ENCODE peak calls at places on chromosomes 7 and 10, in eight cellular contexts. One of them, this sample, is unnamed.

GRCh38 chr10:113026679-113027078 is 76.6 kb downstream of the TCF7L2 start:
- DNase-seq in GM23338: no peak
- DNase-seq in BE2C: no peak
- DNase-seq in cardiac fibroblast: peak; percentile 43
- DNase-seq in Calu3: no peak
- DNase-seq in AG10803: peak; percentile 92
- DNase-seq in AG09309: peak; percentile 83
- DNase-seq in body of pancreas: no peak
- DNase-seq in this sample: no peak

GRCh38 chr7:106220307-106220706 is 64.5 kb downstream of the NAMPT start:
- DNase-seq in Calu3: no peak
- DNase-seq in AG10803: no peak
- DNase-seq in GM23338: no peak
- DNase-seq in cardiac fibroblast: no peak
- DNase-seq in AG09309: no peak
- DNase-seq in body of pancreas: no peak
- DNase-seq in BE2C: no peak
- DNase-seq in this sample: no peak

GRCh38 chr10:13890617-13891541 is 304.1 kb downstream of the PRPF18 start:
- DNase-seq in AG09309: no peak
- DNase-seq in AG10803: peak; percentile 47
- DNase-seq in Calu3: no peak
- DNase-seq in GM23338: peak; percentile 60
- DNase-seq in BE2C: no peak
- DNase-seq in body of pancreas: no peak
- DNase-seq in cardiac fibroblast: peak; percentile 58
- DNase-seq in this sample: no peak

GRCh38 chr7:136166521-136166920 is 189.4 kb upstream of the MTPN start:
- DNase-seq in Calu3: no peak
- DNase-seq in BE2C: no peak
- DNase-seq in body of pancreas: no peak
- DNase-seq in cardiac fibroblast: no peak
- DNase-seq in GM23338: no peak
- DNase-seq in AG09309: no peak
- DNase-seq in AG10803: no peak
- DNase-seq in this sample: no peak

GRCh38 chr10:74063256-74063655 is 65.3 kb downstream of the VCL start:
- DNase-seq in cardiac fibroblast: peak; percentile 40
- DNase-seq in AG10803: peak; percentile 66
- DNase-seq in GM23338: no peak
- DNase-seq in AG09309: no peak
- DNase-seq in Calu3: no peak
- DNase-seq in BE2C: no peak
- DNase-seq in body of pancreas: no peak
- DNase-seq in this sample: no peak

GRCh38 chr7:38728145-38728544 is 97.0 kb upstream of the AMPH start:
- DNase-seq in body of pancreas: no peak
- DNase-seq in GM23338: no peak
- DNase-seq in AG09309: no peak
- DNase-seq in AG10803: no peak
- DNase-seq in Calu3: no peak
- DNase-seq in BE2C: no peak
- DNase-seq in cardiac fibroblast: no peak
- DNase-seq in this sample: no peak

GRCh38 chr10:22803201-22803895 is 89.0 kb upstream of the PIP4K2A start:
- DNase-seq in cardiac fibroblast: peak; percentile 52
- DNase-seq in Calu3: no peak
- DNase-seq in AG10803: peak; percentile 81
- DNase-seq in AG09309: no peak
- DNase-seq in BE2C: no peak
- DNase-seq in body of pancreas: no peak
- DNase-seq in GM23338: no peak
- DNase-seq in this sample: no peak

GRCh38 chr7:100865372-100865911 is 1.7 kb upstream of the TRIP6 start:
- DNase-seq in BE2C: peak; percentile 47
- DNase-seq in Calu3: peak; percentile 58
- DNase-seq in body of pancreas: no peak
- DNase-seq in AG10803: no peak
- DNase-seq in cardiac fibroblast: no peak
- DNase-seq in AG09309: peak; percentile 68
- DNase-seq in GM23338: peak; percentile 58
- DNase-seq in this sample: no peak

GRCh38 chr7:16813232-16813616 is 8.4 kb upstream of the AGR2 start:
- DNase-seq in GM23338: no peak
- DNase-seq in cardiac fibroblast: no peak
- DNase-seq in Calu3: peak; percentile 71
- DNase-seq in AG10803: no peak
- DNase-seq in BE2C: no peak
- DNase-seq in AG09309: no peak
- DNase-seq in body of pancreas: no peak
- DNase-seq in this sample: no peak

GRCh38 chr7:151990567-151990966 is 34.3 kb downstream of the GALNTL5 start:
- DNase-seq in Calu3: no peak
- DNase-seq in cardiac fibroblast: peak; percentile 15
- DNase-seq in BE2C: no peak
- DNase-seq in GM23338: peak; percentile 3
- DNase-seq in AG10803: no peak
- DNase-seq in AG09309: no peak
- DNase-seq in body of pancreas: no peak
- DNase-seq in this sample: no peak

GRCh38 chr7:116028808-116029207 is 1.8 kb downstream of the TFEC start:
- DNase-seq in GM23338: no peak
- DNase-seq in body of pancreas: no peak
- DNase-seq in Calu3: no peak
- DNase-seq in cardiac fibroblast: no peak
- DNase-seq in AG10803: no peak
- DNase-seq in BE2C: no peak
- DNase-seq in AG09309: no peak
- DNase-seq in this sample: no peak

GRCh38 chr7:43363429-43363894 is 219.4 kb upstream of the STK17A start:
- DNase-seq in AG09309: no peak
- DNase-seq in GM23338: no peak
- DNase-seq in body of pancreas: no peak
- DNase-seq in BE2C: no peak
- DNase-seq in cardiac fibroblast: no peak
- DNase-seq in AG10803: no peak
- DNase-seq in Calu3: no peak
- DNase-seq in this sample: no peak

GRCh38 chr10:20892796-20893195 is 4.3 kb downstream of the NEBL start:
- DNase-seq in GM23338: no peak
- DNase-seq in Calu3: no peak
- DNase-seq in AG10803: no peak
- DNase-seq in body of pancreas: no peak
- DNase-seq in AG09309: no peak
- DNase-seq in BE2C: no peak
- DNase-seq in cardiac fibroblast: peak; percentile 22
- DNase-seq in this sample: no peak

GRCh38 chr7:155222046-155222445 is 75.6 kb upstream of the INSIG1 start:
- DNase-seq in cardiac fibroblast: no peak
- DNase-seq in AG09309: no peak
- DNase-seq in body of pancreas: no peak
- DNase-seq in BE2C: no peak
- DNase-seq in AG10803: no peak
- DNase-seq in Calu3: no peak
- DNase-seq in GM23338: no peak
- DNase-seq in this sample: no peak

GRCh38 chr7:2028733-2029132 is 204.0 kb downstream of the MAD1L1 start:
- DNase-seq in Calu3: no peak
- DNase-seq in body of pancreas: peak; percentile 1
- DNase-seq in GM23338: no peak
- DNase-seq in BE2C: no peak
- DNase-seq in AG10803: no peak
- DNase-seq in cardiac fibroblast: no peak
- DNase-seq in AG09309: no peak
- DNase-seq in this sample: no peak
- TF ChIP-seq CTCF in Calu3: no peak
- TF ChIP-seq CTCF in body of pancreas: no peak
- TF ChIP-seq CTCF in GM23338: no peak
- TF ChIP-seq CTCF in BE2C: no peak
- TF ChIP-seq CTCF in AG10803: no peak
- TF ChIP-seq CTCF in cardiac fibroblast: no peak
- TF ChIP-seq CTCF in AG09309: no peak
- TF ChIP-seq CTCF in this sample: no peak

DNA sequence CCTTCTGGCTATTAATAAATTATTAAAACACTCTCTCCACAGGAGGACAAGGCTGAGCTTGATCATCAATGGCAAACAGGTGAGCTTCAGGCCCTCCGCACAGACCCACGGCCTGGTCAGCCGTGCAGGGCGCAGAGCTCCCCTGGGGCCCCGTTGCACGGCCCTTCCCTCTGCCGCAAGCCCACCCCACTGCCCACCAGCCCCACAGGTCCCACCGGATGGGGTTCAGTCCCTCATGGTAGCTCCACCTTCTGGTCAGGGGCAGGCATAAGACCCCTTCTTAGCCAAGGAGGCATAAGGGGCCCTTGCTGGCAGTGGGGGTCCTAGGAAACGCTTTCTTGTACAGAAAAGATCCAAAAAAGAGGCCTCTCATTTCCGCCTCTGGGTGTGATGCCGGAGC is 84.6 kb downstream of the MAD1L1 start:
- DNase-seq in cardiac fibroblast: no peak
- DNase-seq in AG09309: no peak
- DNase-seq in Calu3: no peak
- DNase-seq in AG10803: no peak
- DNase-seq in BE2C: no peak
- DNase-seq in GM23338: peak; percentile 37
- DNase-seq in body of pancreas: no peak
- DNase-seq in this sample: no peak
- TF ChIP-seq CTCF in cardiac fibroblast: peak; percentile 7
- TF ChIP-seq CTCF in AG09309: no peak
- TF ChIP-seq CTCF in Calu3: peak; percentile 38
- TF ChIP-seq CTCF in AG10803: no peak
- TF ChIP-seq CTCF in BE2C: peak; percentile 43
- TF ChIP-seq CTCF in GM23338: peak; percentile 62
- TF ChIP-seq CTCF in body of pancreas: no peak
- TF ChIP-seq CTCF in this sample: no peak

DNA sequence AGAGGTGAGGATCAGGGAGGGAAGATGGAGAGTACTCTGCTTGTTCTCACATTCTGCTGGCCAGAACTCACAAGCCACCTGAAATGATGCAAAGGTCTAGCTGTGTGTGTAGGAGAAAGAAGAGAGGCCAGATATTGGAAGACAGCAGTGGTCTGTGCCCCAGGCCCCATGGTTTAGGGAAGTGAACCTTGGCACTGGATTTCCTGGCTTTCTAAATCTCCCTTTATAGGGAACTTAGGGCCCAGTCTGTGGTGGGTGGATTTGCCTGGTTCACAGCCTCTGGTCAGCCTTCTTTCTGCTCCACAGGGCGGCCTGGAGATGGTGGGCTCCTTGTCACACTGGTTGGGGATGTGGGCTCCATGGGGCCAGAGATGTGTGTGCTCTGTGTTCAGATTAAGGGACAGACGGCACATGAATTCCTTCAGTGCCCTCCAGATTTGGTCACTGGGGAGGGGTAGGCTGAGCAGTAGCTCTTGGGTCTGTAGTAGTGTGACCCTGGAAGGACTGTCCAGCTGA is 9.5 kb upstream of the SH2D4B start:
- DNase-seq in Calu3: no peak
- DNase-seq in body of pancreas: no peak
- DNase-seq in BE2C: no peak
- DNase-seq in AG10803: no peak
- DNase-seq in GM23338: no peak
- DNase-seq in cardiac fibroblast: no peak
- DNase-seq in AG09309: no peak
- DNase-seq in this sample: no peak
- TF ChIP-seq CTCF in Calu3: no peak
- TF ChIP-seq CTCF in body of pancreas: no peak
- TF ChIP-seq CTCF in BE2C: no peak
- TF ChIP-seq CTCF in AG10803: no peak
- TF ChIP-seq CTCF in GM23338: no peak
- TF ChIP-seq CTCF in cardiac fibroblast: no peak
- TF ChIP-seq CTCF in AG09309: no peak
- TF ChIP-seq CTCF in this sample: no peak

GRCh38 chr10:69862882-69863530 is 61.3 kb downstream of the COL13A1 start:
- DNase-seq in BE2C: no peak
- DNase-seq in AG09309: no peak
- DNase-seq in cardiac fibroblast: no peak
- DNase-seq in Calu3: no peak
- DNase-seq in body of pancreas: no peak
- DNase-seq in AG10803: no peak
- DNase-seq in GM23338: no peak
- DNase-seq in this sample: no peak

GRCh38 chr10:69864321-69864720 is 62.6 kb downstream of the COL13A1 start:
- DNase-seq in body of pancreas: no peak
- DNase-seq in GM23338: no peak
- DNase-seq in Calu3: peak; percentile 45
- DNase-seq in AG09309: peak; percentile 78
- DNase-seq in cardiac fibroblast: peak; percentile 81
- DNase-seq in AG10803: peak; percentile 88
- DNase-seq in BE2C: no peak
- DNase-seq in this sample: no peak

GRCh38 chr10:69863580-69863979 is 61.9 kb downstream of the COL13A1 start:
- DNase-seq in GM23338: no peak
- DNase-seq in AG09309: no peak
- DNase-seq in Calu3: no peak
- DNase-seq in BE2C: no peak
- DNase-seq in AG10803: peak; percentile 37
- DNase-seq in body of pancreas: no peak
- DNase-seq in cardiac fibroblast: no peak
- DNase-seq in this sample: no peak

GRCh38 chr10:69860290-69860689 is 58.6 kb downstream of the COL13A1 start:
- DNase-seq in Calu3: no peak
- DNase-seq in AG09309: no peak
- DNase-seq in cardiac fibroblast: no peak
- DNase-seq in BE2C: no peak
- DNase-seq in AG10803: no peak
- DNase-seq in GM23338: no peak
- DNase-seq in body of pancreas: no peak
- DNase-seq in this sample: no peak

GRCh38 chr10:69861251-69862240 is 59.8 kb downstream of the COL13A1 start:
- DNase-seq in cardiac fibroblast: peak; percentile 90
- DNase-seq in AG10803: peak; percentile 82
- DNase-seq in BE2C: peak; percentile 32
- DNase-seq in body of pancreas: peak; percentile 63
- DNase-seq in Calu3: peak; percentile 80
- DNase-seq in GM23338: peak; percentile 64
- DNase-seq in AG09309: peak; percentile 73
- DNase-seq in this sample: no peak
- TF ChIP-seq CTCF in cardiac fibroblast: peak; percentile 39
- TF ChIP-seq CTCF in AG10803: peak; percentile 50
- TF ChIP-seq CTCF in BE2C: peak; percentile 47
- TF ChIP-seq CTCF in body of pancreas: peak; percentile 8
- TF ChIP-seq CTCF in Calu3: peak; percentile 68
- TF ChIP-seq CTCF in GM23338: peak; percentile 71
- TF ChIP-seq CTCF in AG09309: peak; percentile 51
- TF ChIP-seq CTCF in this sample: no peak

GRCh38 chr7:67302113-67303039 is 305.7 kb downstream of the TYW1 start:
- DNase-seq in BE2C: peak; percentile 99
- DNase-seq in Calu3: peak; percentile 94
- DNase-seq in AG09309: peak; percentile 96
- DNase-seq in GM23338: peak; percentile 100
- DNase-seq in body of pancreas: peak; percentile 99
- DNase-seq in cardiac fibroblast: peak; percentile 99
- DNase-seq in AG10803: peak; percentile 99
- DNase-seq in this sample: peak; percentile 95
- TF ChIP-seq CTCF in BE2C: peak; percentile 11
- TF ChIP-seq CTCF in Calu3: peak; percentile 31
- TF ChIP-seq CTCF in AG09309: peak; percentile 36
- TF ChIP-seq CTCF in GM23338: no peak
- TF ChIP-seq CTCF in body of pancreas: peak; percentile 30
- TF ChIP-seq CTCF in cardiac fibroblast: peak; percentile 35
- TF ChIP-seq CTCF in AG10803: peak; percentile 32
- TF ChIP-seq CTCF in this sample: no peak